ENCODE peak calls at places on chromosomes 12 and 14, in eight cellular contexts. One of them, this sample, is unnamed.
A peak's percentile ranks its signal among the peaks of the same experiment; 100 is the strongest.

GRCh38 chr12:80277732-80278131 is 166.3 kb upstream of the PTPRQ start:
- DNase-seq in colonic mucosa: no peak
- DNase-seq in right atrium auricular region: no peak
- DNase-seq in DND-41: no peak
- DNase-seq in adipocyte: no peak
- DNase-seq in Panc1: no peak
- DNase-seq in PC-9: no peak
- DNase-seq in lower lobe of right lung: no peak
- DNase-seq in this sample: no peak

GRCh38 chr14:53002576-53002975 is 51.7 kb upstream of the FERMT2 start:
- DNase-seq in colonic mucosa: no peak
- DNase-seq in right atrium auricular region: no peak
- DNase-seq in DND-41: no peak
- DNase-seq in adipocyte: no peak
- DNase-seq in Panc1: no peak
- DNase-seq in PC-9: no peak
- DNase-seq in lower lobe of right lung: no peak
- DNase-seq in this sample: no peak

GRCh38 chr12:106760184-106760531 is 14.3 kb upstream of the RIC8B start:
- DNase-seq in colonic mucosa: no peak
- DNase-seq in right atrium auricular region: no peak
- DNase-seq in DND-41: peak; percentile 66
- DNase-seq in adipocyte: no peak
- DNase-seq in Panc1: no peak
- DNase-seq in PC-9: no peak
- DNase-seq in lower lobe of right lung: peak; percentile 55
- DNase-seq in this sample: peak; percentile 41

GRCh38 chr14:63986789-63987533 is 134.2 kb downstream of the SYNE2 start:
- DNase-seq in colonic mucosa: no peak
- DNase-seq in right atrium auricular region: no peak
- DNase-seq in DND-41: no peak
- DNase-seq in adipocyte: peak; percentile 92
- DNase-seq in Panc1: no peak
- DNase-seq in PC-9: peak; percentile 59
- DNase-seq in lower lobe of right lung: no peak
- DNase-seq in this sample: no peak

GRCh38 chr14:61965030-61965745 is 203.0 kb downstream of the SNAPC1 start:
- DNase-seq in colonic mucosa: no peak
- DNase-seq in right atrium auricular region: no peak
- DNase-seq in DND-41: no peak
- DNase-seq in adipocyte: peak; percentile 92
- DNase-seq in Panc1: no peak
- DNase-seq in PC-9: peak; percentile 85
- DNase-seq in lower lobe of right lung: no peak
- DNase-seq in this sample: no peak

GRCh38 chr14:50612795-50613194 is 52.9 kb downstream of the ATL1 start:
- DNase-seq in colonic mucosa: no peak
- DNase-seq in right atrium auricular region: no peak
- DNase-seq in DND-41: no peak
- DNase-seq in adipocyte: no peak
- DNase-seq in Panc1: no peak
- DNase-seq in PC-9: no peak
- DNase-seq in lower lobe of right lung: no peak
- DNase-seq in this sample: no peak

GRCh38 chr14:79586401-79586800 is 624.9 kb downstream of the DIO2 start:
- DNase-seq in colonic mucosa: no peak
- DNase-seq in right atrium auricular region: no peak
- DNase-seq in DND-41: no peak
- DNase-seq in adipocyte: no peak
- DNase-seq in Panc1: no peak
- DNase-seq in PC-9: no peak
- DNase-seq in lower lobe of right lung: peak; percentile 67
- DNase-seq in this sample: no peak

GRCh38 chr12:3684449-3685051 is 68.4 kb downstream of the CRACR2A start:
- DNase-seq in colonic mucosa: no peak
- DNase-seq in right atrium auricular region: no peak
- DNase-seq in DND-41: no peak
- DNase-seq in adipocyte: no peak
- DNase-seq in Panc1: no peak
- DNase-seq in PC-9: no peak
- DNase-seq in lower lobe of right lung: no peak
- DNase-seq in this sample: no peak

GRCh38 chr12:34286483-34286882 is 264.2 kb downstream of the ALG10 start:
- DNase-seq in colonic mucosa: no peak
- DNase-seq in right atrium auricular region: no peak
- DNase-seq in DND-41: no peak
- DNase-seq in adipocyte: no peak
- DNase-seq in Panc1: no peak
- DNase-seq in PC-9: no peak
- DNase-seq in lower lobe of right lung: no peak
- DNase-seq in this sample: no peak

GRCh38 chr14:90331497-90332270 is at the start of gene NRDE2:
- DNase-seq in colonic mucosa: peak; percentile 100
- DNase-seq in right atrium auricular region: peak; percentile 98
- DNase-seq in DND-41: peak; percentile 98
- DNase-seq in adipocyte: peak; percentile 99
- DNase-seq in Panc1: peak; percentile 64
- DNase-seq in PC-9: peak; percentile 84
- DNase-seq in lower lobe of right lung: peak; percentile 100
- DNase-seq in this sample: peak; percentile 87

GRCh38 chr12:46404225-46404631 is 31.7 kb upstream of the SLC38A2 start:
- DNase-seq in colonic mucosa: no peak
- DNase-seq in right atrium auricular region: no peak
- DNase-seq in DND-41: no peak
- DNase-seq in adipocyte: no peak
- DNase-seq in Panc1: no peak
- DNase-seq in PC-9: no peak
- DNase-seq in lower lobe of right lung: no peak
- DNase-seq in this sample: no peak

GRCh38 chr12:71472441-71472911 is 32.9 kb downstream of the LGR5 start:
- DNase-seq in colonic mucosa: no peak
- DNase-seq in right atrium auricular region: no peak
- DNase-seq in DND-41: no peak
- DNase-seq in adipocyte: peak; percentile 22
- DNase-seq in Panc1: no peak
- DNase-seq in PC-9: no peak
- DNase-seq in lower lobe of right lung: no peak
- DNase-seq in this sample: no peak

GRCh38 chr12:8032242-8033152 is at the start of gene FOXJ2:
- DNase-seq in colonic mucosa: peak; percentile 82
- DNase-seq in right atrium auricular region: no peak
- DNase-seq in DND-41: peak; percentile 81
- DNase-seq in adipocyte: peak; percentile 90
- DNase-seq in Panc1: no peak
- DNase-seq in PC-9: no peak
- DNase-seq in lower lobe of right lung: peak; percentile 86
- DNase-seq in this sample: peak; percentile 75

GRCh38 chr14:32076278-32077080 is 625 bp upstream of the ARHGAP5 start:
- DNase-seq in colonic mucosa: peak; percentile 97
- DNase-seq in right atrium auricular region: peak; percentile 92
- DNase-seq in DND-41: peak; percentile 95
- DNase-seq in adipocyte: peak; percentile 99
- DNase-seq in Panc1: peak; percentile 73
- DNase-seq in PC-9: peak; percentile 75
- DNase-seq in lower lobe of right lung: peak; percentile 97
- DNase-seq in this sample: peak; percentile 76

GRCh38 chr12:121858662-121859572 is at the start of gene HPD:
- DNase-seq in colonic mucosa: peak; percentile 46
- DNase-seq in right atrium auricular region: peak; percentile 90
- DNase-seq in DND-41: no peak
- DNase-seq in adipocyte: peak; percentile 85
- DNase-seq in Panc1: no peak
- DNase-seq in PC-9: peak; percentile 40
- DNase-seq in lower lobe of right lung: no peak
- DNase-seq in this sample: no peak

GRCh38 chr14:85415015-85415712 is 114.8 kb upstream of the FLRT2 start:
- DNase-seq in colonic mucosa: peak; percentile 20
- DNase-seq in right atrium auricular region: peak; percentile 75
- DNase-seq in DND-41: no peak
- DNase-seq in adipocyte: peak; percentile 78
- DNase-seq in Panc1: peak; percentile 80
- DNase-seq in PC-9: no peak
- DNase-seq in lower lobe of right lung: no peak
- DNase-seq in this sample: no peak

GRCh38 chr14:30267141-30267540 is 291.8 kb upstream of the G2E3 start:
- DNase-seq in colonic mucosa: no peak
- DNase-seq in right atrium auricular region: no peak
- DNase-seq in DND-41: no peak
- DNase-seq in adipocyte: peak; percentile 30
- DNase-seq in Panc1: no peak
- DNase-seq in PC-9: no peak
- DNase-seq in lower lobe of right lung: no peak
- DNase-seq in this sample: no peak

GRCh38 chr12:80033457-80033856 is 65.9 kb upstream of the OTOGL start:
- DNase-seq in colonic mucosa: no peak
- DNase-seq in right atrium auricular region: no peak
- DNase-seq in DND-41: no peak
- DNase-seq in adipocyte: peak; percentile 75
- DNase-seq in Panc1: no peak
- DNase-seq in PC-9: no peak
- DNase-seq in lower lobe of right lung: no peak
- DNase-seq in this sample: no peak

GRCh38 chr14:101509730-101510371 is 51.4 kb upstream of the DIO3 start:
- DNase-seq in colonic mucosa: no peak
- DNase-seq in right atrium auricular region: no peak
- DNase-seq in DND-41: no peak
- DNase-seq in adipocyte: no peak
- DNase-seq in Panc1: no peak
- DNase-seq in PC-9: no peak
- DNase-seq in lower lobe of right lung: peak; percentile 26
- DNase-seq in this sample: no peak

GRCh38 chr12:53267309-53268008 is 640 bp upstream of the ESPL1 start:
- DNase-seq in colonic mucosa: peak; percentile 32
- DNase-seq in right atrium auricular region: no peak
- DNase-seq in DND-41: no peak
- DNase-seq in adipocyte: no peak
- DNase-seq in Panc1: no peak
- DNase-seq in PC-9: no peak
- DNase-seq in lower lobe of right lung: no peak
- DNase-seq in this sample: no peak

GRCh38 chr14:68257969-68258368 is 438.4 kb downstream of the RAD51B start:
- DNase-seq in colonic mucosa: no peak
- DNase-seq in right atrium auricular region: no peak
- DNase-seq in DND-41: no peak
- DNase-seq in adipocyte: no peak
- DNase-seq in Panc1: no peak
- DNase-seq in PC-9: no peak
- DNase-seq in lower lobe of right lung: no peak
- DNase-seq in this sample: no peak

DNA sequence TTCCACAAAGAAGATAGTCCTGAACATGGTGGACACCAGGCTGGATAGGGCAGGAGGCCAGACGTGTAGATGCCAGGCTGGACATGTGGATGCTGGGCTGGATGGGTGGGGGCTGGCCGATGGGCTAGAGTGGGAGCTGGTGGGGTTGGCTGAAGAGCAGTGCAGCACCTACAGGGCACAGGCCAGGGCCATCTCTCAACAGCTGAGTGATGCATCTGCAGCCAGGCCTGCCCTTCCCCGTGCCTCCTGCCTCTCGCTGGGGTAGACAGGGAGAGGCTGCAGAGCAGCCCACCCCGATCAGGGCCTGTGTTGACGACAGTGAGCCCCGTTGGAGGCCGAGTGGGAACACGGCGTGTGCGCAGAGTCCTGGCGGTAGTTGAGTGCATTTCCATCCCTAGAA is 39.3 kb downstream of the EP400 start:
- DNase-seq in colonic mucosa: no peak
- DNase-seq in right atrium auricular region: no peak
- DNase-seq in DND-41: no peak
- DNase-seq in adipocyte: no peak
- DNase-seq in Panc1: no peak
- DNase-seq in PC-9: no peak
- DNase-seq in lower lobe of right lung: no peak
- DNase-seq in this sample: no peak
- H3K36me3 ChIP-seq in colonic mucosa: peaks cover 9% of the 10 kb centered on the region
- H3K36me3 ChIP-seq in right atrium auricular region: peaks cover 89% of the 10 kb centered on the region
- H3K36me3 ChIP-seq in DND-41: peaks cover 93% of the 10 kb centered on the region
- H3K36me3 ChIP-seq in adipocyte: peaks cover 80% of the 10 kb centered on the region
- H3K36me3 ChIP-seq in Panc1: peaks cover 11% of the 10 kb centered on the region
- H3K36me3 ChIP-seq in PC-9: peaks cover 35% of the 10 kb centered on the region
- H3K36me3 ChIP-seq in lower lobe of right lung: peaks cover 100% of the 10 kb centered on the region
- H3K36me3 ChIP-seq in this sample: peaks cover 90% of the 10 kb centered on the region

GRCh38 chr12:57430931-57431566 is at the start of gene R3HDM2:
- DNase-seq in colonic mucosa: peak; percentile 96
- DNase-seq in right atrium auricular region: peak; percentile 93
- DNase-seq in DND-41: peak; percentile 96
- DNase-seq in adipocyte: peak; percentile 98
- DNase-seq in Panc1: peak; percentile 39
- DNase-seq in PC-9: peak; percentile 85
- DNase-seq in lower lobe of right lung: peak; percentile 98
- DNase-seq in this sample: peak; percentile 94
- H3K36me3 ChIP-seq in colonic mucosa: no peaks in the 10 kb centered on the region
- H3K36me3 ChIP-seq in right atrium auricular region: no peaks in the 10 kb centered on the region
- H3K36me3 ChIP-seq in DND-41: no peaks in the 10 kb centered on the region
- H3K36me3 ChIP-seq in adipocyte: no peaks in the 10 kb centered on the region
- H3K36me3 ChIP-seq in Panc1: no peaks in the 10 kb centered on the region
- H3K36me3 ChIP-seq in PC-9: no peaks in the 10 kb centered on the region
- H3K36me3 ChIP-seq in lower lobe of right lung: no peaks in the 10 kb centered on the region
- H3K36me3 ChIP-seq in this sample: no peaks in the 10 kb centered on the region

GRCh38 chr12:101783838-101784237 is 44.6 kb upstream of the SYCP3 start:
- DNase-seq in colonic mucosa: no peak
- DNase-seq in right atrium auricular region: no peak
- DNase-seq in DND-41: no peak
- DNase-seq in adipocyte: no peak
- DNase-seq in Panc1: no peak
- DNase-seq in PC-9: no peak
- DNase-seq in lower lobe of right lung: no peak
- DNase-seq in this sample: no peak
- H3K36me3 ChIP-seq in colonic mucosa: no peaks in the 10 kb centered on the region
- H3K36me3 ChIP-seq in right atrium auricular region: no peaks in the 10 kb centered on the region
- H3K36me3 ChIP-seq in DND-41: peaks cover 70% of the 10 kb centered on the region
- H3K36me3 ChIP-seq in adipocyte: peaks cover 3% of the 10 kb centered on the region
- H3K36me3 ChIP-seq in Panc1: no peaks in the 10 kb centered on the region
- H3K36me3 ChIP-seq in PC-9: no peaks in the 10 kb centered on the region
- H3K36me3 ChIP-seq in lower lobe of right lung: peaks cover 58% of the 10 kb centered on the region
- H3K36me3 ChIP-seq in this sample: peaks cover 9% of the 10 kb centered on the region

GRCh38 chr14:99451234-99451633 is 29.4 kb downstream of the SETD3 start:
- DNase-seq in colonic mucosa: no peak
- DNase-seq in right atrium auricular region: no peak
- DNase-seq in DND-41: no peak
- DNase-seq in adipocyte: no peak
- DNase-seq in Panc1: no peak
- DNase-seq in PC-9: no peak
- DNase-seq in lower lobe of right lung: no peak
- DNase-seq in this sample: no peak

GRCh38 chr14:99445916-99446315 is 34.7 kb downstream of the SETD3 start:
- DNase-seq in colonic mucosa: no peak
- DNase-seq in right atrium auricular region: no peak
- DNase-seq in DND-41: no peak
- DNase-seq in adipocyte: no peak
- DNase-seq in Panc1: no peak
- DNase-seq in PC-9: no peak
- DNase-seq in lower lobe of right lung: no peak
- DNase-seq in this sample: no peak

GRCh38 chr14:99450266-99450665 is 30.4 kb downstream of the SETD3 start:
- DNase-seq in colonic mucosa: no peak
- DNase-seq in right atrium auricular region: no peak
- DNase-seq in DND-41: no peak
- DNase-seq in adipocyte: no peak
- DNase-seq in Panc1: no peak
- DNase-seq in PC-9: no peak
- DNase-seq in lower lobe of right lung: no peak
- DNase-seq in this sample: no peak

GRCh38 chr14:99452968-99453367 is 27.7 kb downstream of the SETD3 start:
- DNase-seq in colonic mucosa: no peak
- DNase-seq in right atrium auricular region: no peak
- DNase-seq in DND-41: no peak
- DNase-seq in adipocyte: no peak
- DNase-seq in Panc1: no peak
- DNase-seq in PC-9: no peak
- DNase-seq in lower lobe of right lung: no peak
- DNase-seq in this sample: no peak

GRCh38 chr14:99447739-99448138 is 32.9 kb downstream of the SETD3 start:
- DNase-seq in colonic mucosa: peak; percentile 33
- DNase-seq in right atrium auricular region: no peak
- DNase-seq in DND-41: no peak
- DNase-seq in adipocyte: no peak
- DNase-seq in Panc1: no peak
- DNase-seq in PC-9: no peak
- DNase-seq in lower lobe of right lung: no peak
- DNase-seq in this sample: no peak
- H3K36me3 ChIP-seq in colonic mucosa: no peaks in the 10 kb centered on the region
- H3K36me3 ChIP-seq in right atrium auricular region: peaks cover 52% of the 10 kb centered on the region
- H3K36me3 ChIP-seq in DND-41: peaks cover 78% of the 10 kb centered on the region
- H3K36me3 ChIP-seq in adipocyte: peaks cover 61% of the 10 kb centered on the region
- H3K36me3 ChIP-seq in Panc1: no peaks in the 10 kb centered on the region
- H3K36me3 ChIP-seq in PC-9: no peaks in the 10 kb centered on the region
- H3K36me3 ChIP-seq in lower lobe of right lung: peaks cover 93% of the 10 kb centered on the region
- H3K36me3 ChIP-seq in this sample: peaks cover 35% of the 10 kb centered on the region